ENCODE peak calls at places on chromosome 14, in ten cellular contexts. I, L, Y, D, P, W, F, E, G and H are unnamed samples.

GRCh38 chr14:91368681-91369416 is 48.8 kb downstream of the CCDC88C start:
- DNase-seq in I (no peak), L (no peak), Y (no peak), D (no peak), P (no peak), W (peak; percentile 68), F (no peak), E (no peak), G (no peak), H (no peak)

GRCh38 chr14:67636361-67636919 is 16.7 kb downstream of the ARG2 start:
- DNase-seq in I (peak; percentile 70), L (no peak), Y (peak; percentile 69), D (no peak), P (no peak), W (peak; percentile 81), F (no peak), E (no peak), G (no peak), H (no peak)

GRCh38 chr14:101241807-101242278 is 319.5 kb upstream of the DIO3 start:
- DNase-seq in I (peak; percentile 86), L (no peak), Y (no peak), D (no peak), P (peak; percentile 62), W (no peak), F (no peak), E (no peak), G (no peak), H (no peak)

GRCh38 chr14:104117341-104118005 is 20.9 kb upstream of the KIF26A start:
- DNase-seq in I (no peak), L (no peak), Y (no peak), D (no peak), P (no peak), W (no peak), F (no peak), E (no peak), G (peak; percentile 19), H (no peak)

GRCh38 chr14:67411820-67412421 is at the start of gene PLEK2:
- DNase-seq in I (peak; percentile 92), L (no peak), Y (peak; percentile 48), D (peak; percentile 26), P (peak; percentile 79), W (peak; percentile 37), F (no peak), E (no peak), G (peak; percentile 46), H (no peak)

GRCh38 chr14:99351166-99352007 is 79.4 kb upstream of the BCL11B start:
- DNase-seq in I (no peak), L (no peak), Y (no peak), D (no peak), P (no peak), W (no peak), F (no peak), E (no peak), G (no peak), H (no peak)

GRCh38 chr14:54664961-54665360 is 98.0 kb downstream of the SAMD4A start:
- DNase-seq in I (peak; percentile 53), L (peak; percentile 71), Y (no peak), D (no peak), P (no peak), W (no peak), F (no peak), E (no peak), G (no peak), H (no peak)

GRCh38 chr14:78162202-78162601 is 8.0 kb upstream of the NRXN3 start:
- DNase-seq in I (no peak), L (no peak), Y (no peak), D (no peak), P (no peak), W (no peak), F (no peak), E (no peak), G (no peak), H (no peak)

GRCh38 chr14:103518416-103519042 is 4.1 kb downstream of the CKB start:
- DNase-seq in I (no peak), L (no peak), Y (peak; percentile 39), D (peak; percentile 38), P (peak; percentile 71), W (peak; percentile 22), F (peak; percentile 61), E (peak; percentile 19), G (peak; percentile 65), H (peak; percentile 75)

GRCh38 chr14:89298056-89298834 is 118.8 kb downstream of the FOXN3 start:
- DNase-seq in I (no peak), L (no peak), Y (no peak), D (no peak), P (no peak), W (peak; percentile 65), F (no peak), E (no peak), G (no peak), H (no peak)

GRCh38 chr14:105398726-105399440 is 545 bp downstream of the TEX22 start:
- DNase-seq in I (peak; percentile 42), L (no peak), Y (peak; percentile 22), D (no peak), P (peak; percentile 39), W (no peak), F (no peak), E (peak; percentile 45), G (no peak), H (no peak)

GRCh38 chr14:34971801-34972200 is 11.0 kb upstream of the SRP54 start:
- DNase-seq in I (no peak), L (no peak), Y (no peak), D (no peak), P (peak; percentile 37), W (no peak), F (no peak), E (no peak), G (no peak), H (no peak)

GRCh38 chr14:61577506-61577931 is 117.8 kb upstream of the HIF1A start:
- DNase-seq in I (no peak), L (no peak), Y (peak; percentile 66), D (no peak), P (no peak), W (no peak), F (peak; percentile 30), E (no peak), G (no peak), H (no peak)

GRCh38 chr14:102754370-102755262 is 22.6 kb upstream of the TRAF3 start:
- DNase-seq in I (no peak), L (no peak), Y (no peak), D (no peak), P (no peak), W (no peak), F (no peak), E (no peak), G (no peak), H (no peak)

GRCh38 chr14:89058707-89059106 is 234.3 kb downstream of the TTC8 start:
- DNase-seq in I (no peak), L (no peak), Y (no peak), D (no peak), P (no peak), W (no peak), F (no peak), E (no peak), G (no peak), H (no peak)

GRCh38 chr14:76872796-76873432 is 46.7 kb downstream of the LRRC74A start:
- DNase-seq in I (peak; percentile 52), L (no peak), Y (peak; percentile 35), D (peak; percentile 47), P (peak; percentile 60), W (peak; percentile 67), F (peak; percentile 62), E (peak; percentile 24), G (peak; percentile 68), H (peak; percentile 60)

GRCh38 chr14:99600232-99600888 is 3.6 kb downstream of the CCDC85C start:
- DNase-seq in I (no peak), L (no peak), Y (no peak), D (no peak), P (no peak), W (no peak), F (no peak), E (no peak), G (no peak), H (no peak)

GRCh38 chr14:67517083-67517482 is 16.0 kb upstream of the PLEKHH1 start:
- DNase-seq in I (no peak), L (no peak), Y (peak; percentile 17), D (no peak), P (peak; percentile 34), W (no peak), F (peak; percentile 84), E (no peak), G (peak; percentile 37), H (no peak)

GRCh38 chr14:36941783-36942521 is 230.5 kb downstream of the SLC25A21 start:
- DNase-seq in I (peak; percentile 59), L (no peak), Y (peak; percentile 63), D (peak; percentile 4), P (peak; percentile 66), W (peak; percentile 83), F (peak; percentile 53), E (peak; percentile 46), G (peak; percentile 61), H (peak; percentile 56)

GRCh38 chr14:26180221-26180620 is 417.6 kb downstream of the NOVA1 start:
- DNase-seq in I (no peak), L (no peak), Y (no peak), D (no peak), P (no peak), W (no peak), F (peak; percentile 77), E (no peak), G (no peak), H (no peak)

GRCh38 chr14:74684444-74684843 is 28.4 kb downstream of the AREL1 start:
- DNase-seq in I (no peak), L (no peak), Y (no peak), D (no peak), P (no peak), W (no peak), F (no peak), E (no peak), G (no peak), H (no peak)

GRCh38 chr14:57405562-57405961 is 15.2 kb downstream of the NAA30 start:
- DNase-seq in I (no peak), L (no peak), Y (no peak), D (no peak), P (no peak), W (no peak), F (no peak), E (no peak), G (no peak), H (no peak)

GRCh38 chr14:104897286-104898194 is 27.1 kb upstream of the PLD4 start:
- DNase-seq in I (no peak), L (no peak), Y (no peak), D (no peak), P (no peak), W (no peak), F (no peak), E (no peak), G (no peak), H (peak; percentile 14)

GRCh38 chr14:65462411-65462810 is 49.9 kb downstream of the FUT8 start:
- DNase-seq in I (peak; percentile 84), L (no peak), Y (peak; percentile 73), D (no peak), P (peak; percentile 79), W (no peak), F (no peak), E (no peak), G (no peak), H (no peak)

GRCh38 chr14:85534435-85534834 is 4.5 kb downstream of the FLRT2 start:
- DNase-seq in I (no peak), L (no peak), Y (no peak), D (no peak), P (peak; percentile 53), W (no peak), F (no peak), E (no peak), G (no peak), H (no peak)

GRCh38 chr14:77917802-77918201 is 117.9 kb downstream of the ADCK1 start:
- DNase-seq in I (no peak), L (no peak), Y (no peak), D (no peak), P (no peak), W (no peak), F (no peak), E (no peak), G (no peak), H (no peak)

GRCh38 chr14:41817626-41818025 is 210.9 kb downstream of the LRFN5 start:
- DNase-seq in I (no peak), L (no peak), Y (no peak), D (no peak), P (no peak), W (no peak), F (no peak), E (no peak), G (no peak), H (no peak)

GRCh38 chr14:63852817-63853730 is at the start of gene SYNE2:
- DNase-seq in I (peak; percentile 66), L (no peak), Y (peak; percentile 61), D (peak; percentile 78), P (peak; percentile 79), W (peak; percentile 74), F (no peak), E (peak; percentile 70), G (peak; percentile 82), H (peak; percentile 79)